ENCODE peak calls at places on chromosomes 12 and 14, in four cellular contexts. One of them, this sample, is unnamed.

GRCh38 chr14:64193821-64194220 is 100.3 kb downstream of the ESR2 start:
- DNase-seq in colonic mucosa: no peak
- DNase-seq in fibroblast of mammary gland: no peak
- DNase-seq in GM23338: peak
- DNase-seq in this sample: no peak

GRCh38 chr12:2692156-2692555 is 102.6 kb upstream of the FKBP4 start:
- DNase-seq in colonic mucosa: no peak
- DNase-seq in fibroblast of mammary gland: no peak
- DNase-seq in GM23338: no peak
- DNase-seq in this sample: no peak

GRCh38 chr12:113298472-113298817 is 36.5 kb downstream of the SLC8B1 start:
- DNase-seq in colonic mucosa: no peak
- DNase-seq in fibroblast of mammary gland: no peak
- DNase-seq in GM23338: no peak
- DNase-seq in this sample: no peak

GRCh38 chr14:92787554-92787953 is 6.6 kb upstream of the GOLGA5 start:
- DNase-seq in colonic mucosa: no peak
- DNase-seq in fibroblast of mammary gland: no peak
- DNase-seq in GM23338: no peak
- DNase-seq in this sample: no peak

GRCh38 chr12:23704992-23705943 is 244.2 kb downstream of the SOX5 start:
- DNase-seq in colonic mucosa: no peak
- DNase-seq in fibroblast of mammary gland: no peak
- DNase-seq in GM23338: peak
- DNase-seq in this sample: no peak

GRCh38 chr12:76927170-76927784 is 48.5 kb upstream of the CSRP2 start:
- DNase-seq in colonic mucosa: peak
- DNase-seq in fibroblast of mammary gland: peak
- DNase-seq in GM23338: peak
- DNase-seq in this sample: peak

GRCh38 chr12:112357214-112357613 is 25.0 kb downstream of the HECTD4 start:
- DNase-seq in colonic mucosa: no peak
- DNase-seq in fibroblast of mammary gland: no peak
- DNase-seq in GM23338: no peak
- DNase-seq in this sample: no peak

GRCh38 chr12:75489613-75490210 is 9.2 kb downstream of the GLIPR1 start:
- DNase-seq in colonic mucosa: no peak
- DNase-seq in fibroblast of mammary gland: peak
- DNase-seq in GM23338: peak
- DNase-seq in this sample: peak

GRCh38 chr12:646303-647038 is 16.8 kb downstream of the NINJ2 start:
- DNase-seq in colonic mucosa: peak
- DNase-seq in fibroblast of mammary gland: peak
- DNase-seq in GM23338: no peak
- DNase-seq in this sample: peak

GRCh38 chr12:112148031-112148513 is 22.7 kb downstream of the TRAFD1 start:
- DNase-seq in colonic mucosa: no peak
- DNase-seq in fibroblast of mammary gland: peak
- DNase-seq in GM23338: no peak
- DNase-seq in this sample: peak

GRCh38 chr12:80814453-80814852 is 97.7 kb downstream of the MYF5 start:
- DNase-seq in colonic mucosa: no peak
- DNase-seq in fibroblast of mammary gland: no peak
- DNase-seq in GM23338: no peak
- DNase-seq in this sample: no peak

GRCh38 chr12:56628671-56629458 is 1.3 kb downstream of the BAZ2A start:
- DNase-seq in colonic mucosa: peak
- DNase-seq in fibroblast of mammary gland: peak
- DNase-seq in GM23338: peak
- DNase-seq in this sample: peak

GRCh38 chr14:94390372-94391086 is 2.1 kb upstream of the SERPINA1 start:
- DNase-seq in colonic mucosa: peak
- DNase-seq in fibroblast of mammary gland: no peak
- DNase-seq in GM23338: peak
- DNase-seq in this sample: no peak

GRCh38 chr14:100841445-100842403 is 15.8 kb downstream of the MEG3 start:
- DNase-seq in colonic mucosa: no peak
- DNase-seq in fibroblast of mammary gland: no peak
- DNase-seq in GM23338: no peak
- DNase-seq in this sample: no peak

GRCh38 chr12:8637244-8637643 is 24.6 kb upstream of the AICDA start:
- DNase-seq in colonic mucosa: no peak
- DNase-seq in fibroblast of mammary gland: no peak
- DNase-seq in GM23338: no peak
- DNase-seq in this sample: no peak

GRCh38 chr14:58082491-58083098 is 69.4 kb downstream of the ARMH4 start:
- DNase-seq in colonic mucosa: no peak
- DNase-seq in fibroblast of mammary gland: peak
- DNase-seq in GM23338: no peak
- DNase-seq in this sample: peak

GRCh38 chr12:1189163-1189562 is 198.1 kb downstream of the ERC1 start:
- DNase-seq in colonic mucosa: no peak
- DNase-seq in fibroblast of mammary gland: no peak
- DNase-seq in GM23338: no peak
- DNase-seq in this sample: no peak

GRCh38 chr14:77936138-77936639 is 136.3 kb downstream of the ADCK1 start:
- DNase-seq in colonic mucosa: no peak
- DNase-seq in fibroblast of mammary gland: no peak
- DNase-seq in GM23338: no peak
- DNase-seq in this sample: no peak

GRCh38 chr12:95637010-95637409 is 85.7 kb upstream of the USP44 start:
- DNase-seq in colonic mucosa: no peak
- DNase-seq in fibroblast of mammary gland: no peak
- DNase-seq in GM23338: no peak
- DNase-seq in this sample: no peak

DNA sequence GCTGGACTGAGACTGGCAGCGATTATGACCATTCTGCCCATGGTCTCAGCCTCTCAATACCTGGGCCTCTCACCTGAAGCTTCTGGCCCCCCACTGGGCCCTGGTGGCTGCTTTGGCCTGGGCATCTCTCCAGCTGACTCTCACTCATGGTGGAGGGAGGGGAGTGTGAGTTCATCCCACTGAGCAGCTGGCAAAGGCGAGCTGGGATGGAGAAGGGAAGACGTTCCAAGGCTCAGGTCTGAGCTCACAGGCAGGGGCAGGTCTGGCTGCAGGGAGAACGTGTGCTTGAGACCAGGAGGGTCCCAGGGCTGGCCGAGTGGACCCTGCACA is 103.5 kb downstream of the TMEM121 start:
- DNase-seq in colonic mucosa: no peak
- DNase-seq in fibroblast of mammary gland: no peak
- DNase-seq in GM23338: no peak
- DNase-seq in this sample: no peak
- H3K4me3 ChIP-seq in colonic mucosa: no peak
- H3K4me3 ChIP-seq in fibroblast of mammary gland: no peak
- H3K4me3 ChIP-seq in GM23338: no peak
- H3K4me3 ChIP-seq in this sample: no peak

GRCh38 chr12:59595557-59596231 is at the start of gene SLC16A7:
- DNase-seq in colonic mucosa: peak
- DNase-seq in fibroblast of mammary gland: peak
- DNase-seq in GM23338: peak
- DNase-seq in this sample: peak

GRCh38 chr12:59595097-59595496 is 732 bp upstream of the SLC16A7 start:
- DNase-seq in colonic mucosa: no peak
- DNase-seq in fibroblast of mammary gland: no peak
- DNase-seq in GM23338: no peak
- DNase-seq in this sample: no peak

GRCh38 chr12:59600174-59600573 is 4.3 kb downstream of the SLC16A7 start:
- DNase-seq in colonic mucosa: no peak
- DNase-seq in fibroblast of mammary gland: peak
- DNase-seq in GM23338: no peak
- DNase-seq in this sample: peak

DNA sequence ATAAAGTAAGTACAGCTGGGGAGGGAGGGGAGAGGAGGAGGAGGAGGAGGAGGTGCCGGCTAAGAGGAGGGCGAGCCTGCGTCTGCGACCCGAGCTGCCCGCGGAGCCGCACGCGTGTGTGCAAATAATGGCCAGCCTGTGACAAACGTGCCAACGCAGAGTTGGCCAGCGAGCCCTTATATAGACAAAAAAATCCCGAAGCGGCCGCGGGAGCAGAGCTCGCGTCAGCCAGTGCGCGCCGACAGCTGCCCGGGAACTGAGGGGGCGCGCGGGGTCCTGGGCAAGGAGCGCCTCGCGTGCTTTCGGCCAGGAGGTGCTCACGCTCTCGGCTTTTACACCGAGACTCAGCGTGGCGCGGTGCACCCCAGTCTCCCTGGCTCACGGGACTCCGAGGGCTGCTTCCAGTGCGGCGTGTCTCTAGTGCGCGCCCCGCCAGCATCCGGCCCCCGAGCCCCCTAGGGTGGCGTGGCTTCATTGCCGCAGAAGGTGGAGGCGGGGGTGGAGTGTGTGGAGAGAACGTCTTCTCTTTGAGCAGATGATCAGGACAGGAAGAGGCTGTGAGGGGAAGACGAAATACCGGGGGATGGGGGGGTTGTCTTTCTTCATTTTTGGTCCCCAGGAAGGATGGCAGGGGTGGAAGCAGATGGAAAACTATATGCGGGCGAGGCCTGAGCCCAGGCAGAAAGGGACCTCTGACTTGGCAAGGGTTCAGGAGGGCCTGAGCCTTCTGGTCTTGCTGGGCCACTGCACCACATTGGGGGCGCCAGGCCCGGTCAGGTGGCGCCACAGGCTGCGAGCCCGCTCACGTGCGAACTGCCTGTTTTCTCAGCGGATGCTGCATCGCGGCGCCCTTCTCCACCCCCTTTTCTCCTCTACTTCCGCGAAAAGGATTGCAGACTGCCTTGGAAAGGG is 659 bp downstream of the SLC16A7 start:
- DNase-seq in colonic mucosa: peak
- DNase-seq in fibroblast of mammary gland: peak
- DNase-seq in GM23338: peak
- DNase-seq in this sample: peak
- TF ChIP-seq CTCF in colonic mucosa: no peak
- TF ChIP-seq CTCF in fibroblast of mammary gland: no peak
- TF ChIP-seq CTCF in GM23338: peak
- TF ChIP-seq CTCF in this sample: peak

GRCh38 chr14:50363734-50364113 is 33.0 kb downstream of the CDKL1 start:
- DNase-seq in colonic mucosa: peak
- DNase-seq in fibroblast of mammary gland: peak
- DNase-seq in GM23338: no peak
- DNase-seq in this sample: peak
- H3K4me3 ChIP-seq in colonic mucosa: no peak
- H3K4me3 ChIP-seq in fibroblast of mammary gland: no peak
- H3K4me3 ChIP-seq in GM23338: no peak
- H3K4me3 ChIP-seq in this sample: peak

GRCh38 chr12:131115766-131116165 is 162.1 kb downstream of the ADGRD1 start:
- DNase-seq in colonic mucosa: no peak
- DNase-seq in fibroblast of mammary gland: no peak
- DNase-seq in GM23338: no peak
- DNase-seq in this sample: no peak

GRCh38 chr12:131114942-131115584 is 161.4 kb downstream of the ADGRD1 start:
- DNase-seq in colonic mucosa: no peak
- DNase-seq in fibroblast of mammary gland: no peak
- DNase-seq in GM23338: no peak
- DNase-seq in this sample: no peak

GRCh38 chr12:131118366-131118765 is 164.7 kb downstream of the ADGRD1 start:
- DNase-seq in colonic mucosa: no peak
- DNase-seq in fibroblast of mammary gland: no peak
- DNase-seq in GM23338: no peak
- DNase-seq in this sample: no peak

GRCh38 chr12:131117438-131118245 is 163.9 kb downstream of the ADGRD1 start:
- DNase-seq in colonic mucosa: no peak
- DNase-seq in fibroblast of mammary gland: no peak
- DNase-seq in GM23338: no peak
- DNase-seq in this sample: no peak

DNA sequence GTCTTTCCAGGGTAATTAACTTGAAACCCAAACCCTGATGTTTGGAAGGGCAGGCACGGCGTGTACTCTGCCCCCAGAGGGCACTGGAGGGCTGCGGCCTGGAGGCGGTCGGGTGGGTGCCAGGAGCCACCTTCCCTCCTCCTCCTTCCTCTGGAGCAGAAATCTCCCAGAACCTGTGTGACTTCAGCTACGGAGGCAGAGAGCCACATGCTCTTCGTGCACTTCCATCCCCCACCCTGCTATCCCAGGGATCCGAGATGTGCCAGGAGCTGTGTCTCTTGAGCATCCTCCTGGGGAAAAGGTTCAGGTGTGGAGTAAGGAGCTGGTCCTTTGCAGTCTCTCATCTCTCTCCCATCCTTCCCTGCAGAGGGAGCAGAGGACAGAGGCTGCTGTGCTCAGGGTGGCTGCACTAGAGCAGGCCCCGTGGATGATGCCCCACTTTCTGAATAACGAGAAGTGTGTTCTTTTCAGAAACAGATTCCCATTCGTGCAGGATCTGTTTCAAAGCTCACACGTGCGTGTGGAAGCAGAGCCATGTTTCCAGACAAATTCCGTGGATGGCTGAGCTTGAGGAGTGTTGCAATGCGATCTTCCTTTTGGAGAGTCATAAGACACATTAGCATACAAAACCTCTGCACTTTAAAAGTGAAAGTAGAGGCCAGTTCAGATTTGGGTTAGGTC is 162.9 kb downstream of the ADGRD1 start:
- DNase-seq in colonic mucosa: no peak
- DNase-seq in fibroblast of mammary gland: peak
- DNase-seq in GM23338: peak
- DNase-seq in this sample: peak
- TF ChIP-seq CTCF in colonic mucosa: no peak
- TF ChIP-seq CTCF in fibroblast of mammary gland: peak
- TF ChIP-seq CTCF in GM23338: peak
- TF ChIP-seq CTCF in this sample: peak

DNA sequence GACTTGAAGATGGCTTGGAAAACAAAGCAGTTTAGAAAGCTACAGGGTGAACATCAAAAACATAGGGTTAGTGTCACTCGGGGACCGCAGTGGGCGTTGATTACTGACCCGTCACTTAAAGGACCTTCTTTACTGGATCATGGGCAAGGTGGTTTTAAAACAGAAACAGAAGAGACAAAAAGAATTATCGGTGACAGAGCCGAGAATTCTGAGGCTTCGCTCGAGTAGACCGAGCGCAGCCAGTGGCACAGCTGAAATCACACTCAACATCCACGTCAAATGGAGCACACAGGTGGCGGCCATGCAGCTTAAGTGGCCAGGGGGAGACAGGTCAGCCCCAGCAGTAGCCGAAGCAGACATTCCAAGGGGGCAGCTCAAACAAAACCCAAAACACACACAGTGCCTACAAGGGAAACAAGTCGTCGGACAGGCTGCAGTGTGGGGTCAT is 17.3 kb downstream of the SNRNP35 start:
- DNase-seq in colonic mucosa: no peak
- DNase-seq in fibroblast of mammary gland: no peak
- DNase-seq in GM23338: no peak
- DNase-seq in this sample: no peak
- H3K4me3 ChIP-seq in colonic mucosa: no peak
- H3K4me3 ChIP-seq in fibroblast of mammary gland: no peak
- H3K4me3 ChIP-seq in GM23338: no peak
- H3K4me3 ChIP-seq in this sample: no peak

GRCh38 chr12:51372021-51372420 is 19.2 kb downstream of the GALNT6 start:
- DNase-seq in colonic mucosa: no peak
- DNase-seq in fibroblast of mammary gland: no peak
- DNase-seq in GM23338: no peak
- DNase-seq in this sample: no peak
- TF ChIP-seq CTCF in colonic mucosa: no peak
- TF ChIP-seq CTCF in fibroblast of mammary gland: no peak
- TF ChIP-seq CTCF in GM23338: peak
- TF ChIP-seq CTCF in this sample: no peak

This sample was measured in AG10803.